ENCODE peak calls at places on chromosome 19, in nine cellular contexts. R, Z, S, B, Y, E, C, D and G are unnamed samples.

GRCh38 chr19:4693471-4694121 is 23.5 kb upstream of the MYDGF start:
- DNase-seq in C (no peak), D (no peak), Z (no peak), S (no peak), Y (no peak), E (no peak), B (no peak), R (no peak), G (no peak)

GRCh38 chr19:28705008-28705407 is 507.9 kb downstream of the UQCRFS1 start:
- DNase-seq in Y (no peak), D (peak), S (no peak), B (no peak), C (no peak), E (no peak), R (peak), Z (peak), G (peak)

GRCh38 chr19:2775556-2776430 is 7.3 kb downstream of the SGTA start:
- DNase-seq in B (no peak), R (peak), S (peak), Y (peak), C (peak), D (peak), E (peak), Z (no peak), G (no peak)

GRCh38 chr19:4220188-4220587 is 9.1 kb upstream of the EBI3 start:
- DNase-seq in S (no peak), D (no peak), C (no peak), Z (no peak), Y (no peak), B (no peak), R (no peak), E (no peak), G (no peak)

GRCh38 chr19:812819-813358 is 8.9 kb downstream of the PLPPR3 start:
- DNase-seq in B (no peak), Z (no peak), Y (no peak), R (no peak), S (no peak), E (no peak), C (no peak), D (no peak), G (no peak)

GRCh38 chr19:16222806-16223205 is 25.1 kb downstream of the AP1M1 start:
- DNase-seq in C (no peak), B (no peak), S (no peak), D (peak), E (no peak), Z (no peak), Y (no peak), R (no peak), G (peak)

GRCh38 chr19:1825909-1826556 is 14.0 kb upstream of the ATP8B3 start:
- DNase-seq in R (peak), C (peak), Z (peak), S (peak), B (peak), Y (peak), E (peak), D (peak), G (peak)

GRCh38 chr19:17721821-17722220 is 2.5 kb downstream of the MAP1S start:
- DNase-seq in C (peak), S (no peak), Z (no peak), B (no peak), R (no peak), D (peak), Y (peak), E (peak), G (no peak)

GRCh38 chr19:42255766-42256750 is 1.1 kb upstream of the ERF start:
- DNase-seq in R (no peak), D (peak), S (no peak), E (peak), Y (no peak), Z (peak), B (no peak), C (no peak), G (no peak)

GRCh38 chr19:574658-575526 is 2.5 kb downstream of the BSG start:
- DNase-seq in Z (peak), E (peak), Y (no peak), B (no peak), R (peak), S (no peak), D (peak), C (peak), G (no peak)

GRCh38 chr19:47230122-47230920 is 678 bp downstream of the BBC3 start:
- DNase-seq in D (peak), Z (peak), S (peak), Y (peak), C (peak), E (peak), R (peak), B (no peak), G (no peak)

GRCh38 chr19:14530505-14530904 is 1.1 kb downstream of the TECR start:
- DNase-seq in E (no peak), D (no peak), S (no peak), R (no peak), B (no peak), C (no peak), Z (no peak), Y (no peak), G (no peak)

GRCh38 chr19:39411832-39412099 is 703 bp upstream of the PLEKHG2 start:
- DNase-seq in C (peak), B (peak), R (peak), E (peak), Z (peak), S (peak), D (peak), Y (peak), G (peak)

GRCh38 chr19:15864824-15865223 is 33.0 kb downstream of the CYP4F2 start:
- DNase-seq in B (no peak), Z (no peak), D (no peak), Y (no peak), C (no peak), S (no peak), E (no peak), R (no peak), G (no peak)

GRCh38 chr19:13849991-13850909 is 26.7 kb upstream of the NANOS3 start:
- DNase-seq in S (peak), C (peak), R (no peak), Z (peak), B (peak), Y (peak), E (peak), D (peak), G (no peak)

GRCh38 chr19:9709305-9709704 is 34.4 kb upstream of the ZNF562 start:
- DNase-seq in D (no peak), Y (no peak), R (no peak), S (peak), C (no peak), B (no peak), E (no peak), Z (no peak), G (no peak)

GRCh38 chr19:46537136-46538097 is 41.8 kb upstream of the PNMA8B start:
- DNase-seq in E (no peak), D (peak), B (no peak), Z (peak), S (peak), Y (peak), C (peak), R (no peak), G (no peak)

GRCh38 chr19:55005684-55006488 is 32.2 kb downstream of the GP6 start:
- DNase-seq in E (no peak), Z (peak), Y (peak), R (peak), B (no peak), D (no peak), C (no peak), S (no peak), G (no peak)

GRCh38 chr19:16449330-16449961 is 22.3 kb downstream of the EPS15L1 start:
- DNase-seq in R (peak), E (no peak), Z (no peak), Y (no peak), B (no peak), C (no peak), S (no peak), D (peak), G (no peak)

GRCh38 chr19:16363133-16363851 is 38.7 kb downstream of the KLF2 start:
- DNase-seq in E (no peak), B (peak), S (peak), R (no peak), Z (no peak), D (no peak), C (peak), Y (peak), G (no peak)

GRCh38 chr19:29878973-29879654 is 62.9 kb upstream of the URI1 start:
- DNase-seq in Z (peak), C (no peak), D (peak), B (no peak), S (no peak), R (peak), Y (no peak), E (no peak), G (no peak)

GRCh38 chr19:18777725-18778389 is 13.2 kb downstream of the COMP start:
- DNase-seq in D (no peak), Y (no peak), B (no peak), S (no peak), Z (no peak), E (no peak), C (peak), R (no peak), G (no peak)

GRCh38 chr19:38389101-38389925 is 816 bp downstream of the SPRED3 start:
- DNase-seq in E (no peak), B (no peak), Y (no peak), S (no peak), Z (peak), R (peak), D (peak), C (no peak), G (peak)

GRCh38 chr19:41064974-41065569 is 23.2 kb upstream of the CYP2A13 start:
- DNase-seq in D (peak), S (no peak), Y (no peak), E (no peak), Z (peak), C (no peak), B (no peak), R (peak), G (no peak)

GRCh38 chr19:8340341-8341096 is 2.5 kb downstream of the KANK3 start:
- DNase-seq in B (no peak), C (no peak), E (peak), Z (peak), R (no peak), D (no peak), Y (no peak), S (peak), G (no peak)
- TF ChIP-seq CTCF in B (no peak), C (peak), E (peak), Z (peak), R (no peak), D (peak), Y (no peak), S (no peak), G (peak)

DNA sequence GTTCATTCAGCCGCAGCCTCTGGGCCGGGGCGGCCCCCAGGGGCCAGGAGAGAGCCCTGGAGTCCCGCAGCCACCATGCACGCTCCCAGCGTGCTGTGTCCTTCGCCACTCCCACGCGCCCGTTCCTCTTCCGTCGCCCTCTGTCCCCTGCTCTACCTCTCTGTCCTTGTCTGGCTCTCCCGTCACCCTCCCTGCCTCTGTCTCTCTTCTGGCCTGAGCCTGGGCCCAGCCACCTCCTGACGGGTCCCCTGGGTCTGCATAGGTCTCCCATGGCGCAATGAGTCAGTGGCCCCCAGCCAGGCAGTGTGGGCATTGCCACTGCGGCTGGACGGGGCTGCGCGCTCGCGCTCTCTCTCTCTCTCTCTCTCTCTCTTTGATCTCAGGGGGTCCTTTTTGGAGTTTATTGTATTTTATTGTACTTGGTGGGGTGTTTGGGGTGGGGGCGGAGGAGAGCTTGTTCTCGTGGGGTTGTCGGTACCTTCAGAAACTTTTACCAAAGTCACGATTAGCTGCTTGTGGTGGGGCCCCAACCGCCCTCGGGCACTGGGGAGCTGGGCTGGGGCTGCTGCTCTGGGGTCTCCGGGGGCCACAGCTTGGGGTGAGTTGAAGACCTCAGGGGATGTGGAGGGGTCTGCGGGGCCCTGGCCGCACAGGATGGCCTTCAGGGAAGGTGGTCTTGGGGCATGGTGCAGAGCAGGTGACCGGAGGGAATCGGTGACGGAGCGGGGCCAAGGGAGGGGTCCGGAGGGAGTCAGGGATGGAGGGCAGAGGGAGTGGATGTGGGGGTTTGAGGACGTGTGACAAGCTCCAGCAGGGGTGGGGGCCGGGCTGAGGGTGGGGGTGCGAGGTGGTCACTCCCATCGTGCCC is 1.7 kb upstream of the TGFBR3L start:
- DNase-seq in E (no peak), R (no peak), B (no peak), S (no peak), D (no peak), Y (no peak), Z (no peak), C (peak), G (no peak)
- H3K4me3 ChIP-seq in E (no peak), R (no peak), B (no peak), S (no peak), D (no peak), Y (no peak), Z (no peak), C (no peak), G (no peak)

DNA sequence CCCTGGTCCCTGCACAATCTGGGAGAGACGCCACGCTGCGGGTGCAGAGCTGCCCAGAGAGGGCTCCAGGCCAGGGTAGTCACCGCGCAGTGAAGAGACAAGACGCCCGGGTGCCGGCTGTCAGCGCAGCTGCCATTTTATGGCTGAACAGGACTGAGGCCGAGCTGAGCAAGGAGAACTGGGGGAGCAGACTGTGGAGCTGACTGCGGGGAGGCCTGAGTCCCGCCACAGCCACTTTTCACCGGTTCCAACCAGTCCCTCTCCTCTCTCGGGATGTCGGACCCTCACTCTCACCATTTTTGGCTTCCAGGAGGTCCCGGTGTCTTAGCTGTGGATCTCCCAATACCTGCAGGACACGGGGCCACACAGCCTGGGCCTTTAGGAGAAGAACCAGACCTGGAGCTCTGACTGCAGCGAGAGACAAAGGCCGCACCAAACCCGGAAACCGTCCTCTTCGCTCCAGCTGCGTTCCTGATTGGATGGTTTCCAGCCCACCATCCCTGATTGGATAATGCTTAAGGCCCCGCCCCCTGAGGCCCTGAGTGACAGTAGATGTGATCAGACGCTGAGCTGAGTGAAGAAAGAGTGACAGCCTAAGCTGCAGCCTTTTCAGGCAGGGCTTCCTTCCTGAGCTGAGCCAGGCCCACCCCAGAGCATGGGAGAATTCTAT is at the start of gene ZNF626:
- DNase-seq in R (peak), B (peak), E (peak), Z (peak), S (peak), Y (peak), C (peak), D (peak), G (peak)
- H3K27ac ChIP-seq in R (peak), B (peak), E (peak), Z (peak), S (peak), Y (peak), C (peak), D (peak), G (peak)

DNA sequence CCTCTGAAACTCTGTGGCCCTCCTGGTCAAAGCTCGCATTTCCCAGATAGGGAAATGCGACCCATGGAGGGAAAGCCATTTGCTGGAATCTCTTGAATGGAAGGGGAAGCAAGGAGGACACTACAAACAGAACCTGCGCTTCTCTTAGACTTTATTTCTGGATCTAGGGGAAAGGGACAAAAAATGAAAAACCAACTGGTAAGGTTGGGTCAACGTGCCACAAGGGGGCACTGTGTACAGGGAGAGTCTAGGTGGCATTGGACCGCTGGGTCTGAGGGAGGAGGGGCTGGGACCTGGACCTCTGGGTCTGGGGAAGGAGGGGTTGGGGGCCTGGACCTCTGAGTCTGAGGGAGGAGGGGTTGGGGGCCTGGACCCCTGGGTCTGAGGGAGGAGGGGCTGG is 5.0 kb downstream of the KLK4 start:
- DNase-seq in S (peak), D (no peak), Z (peak), R (no peak), E (no peak), C (no peak), Y (no peak), B (peak), G (no peak)
- TF ChIP-seq CTCF in S (no peak), D (peak), Z (peak), R (peak), E (peak), C (no peak), Y (no peak), B (peak), G (peak)

DNA sequence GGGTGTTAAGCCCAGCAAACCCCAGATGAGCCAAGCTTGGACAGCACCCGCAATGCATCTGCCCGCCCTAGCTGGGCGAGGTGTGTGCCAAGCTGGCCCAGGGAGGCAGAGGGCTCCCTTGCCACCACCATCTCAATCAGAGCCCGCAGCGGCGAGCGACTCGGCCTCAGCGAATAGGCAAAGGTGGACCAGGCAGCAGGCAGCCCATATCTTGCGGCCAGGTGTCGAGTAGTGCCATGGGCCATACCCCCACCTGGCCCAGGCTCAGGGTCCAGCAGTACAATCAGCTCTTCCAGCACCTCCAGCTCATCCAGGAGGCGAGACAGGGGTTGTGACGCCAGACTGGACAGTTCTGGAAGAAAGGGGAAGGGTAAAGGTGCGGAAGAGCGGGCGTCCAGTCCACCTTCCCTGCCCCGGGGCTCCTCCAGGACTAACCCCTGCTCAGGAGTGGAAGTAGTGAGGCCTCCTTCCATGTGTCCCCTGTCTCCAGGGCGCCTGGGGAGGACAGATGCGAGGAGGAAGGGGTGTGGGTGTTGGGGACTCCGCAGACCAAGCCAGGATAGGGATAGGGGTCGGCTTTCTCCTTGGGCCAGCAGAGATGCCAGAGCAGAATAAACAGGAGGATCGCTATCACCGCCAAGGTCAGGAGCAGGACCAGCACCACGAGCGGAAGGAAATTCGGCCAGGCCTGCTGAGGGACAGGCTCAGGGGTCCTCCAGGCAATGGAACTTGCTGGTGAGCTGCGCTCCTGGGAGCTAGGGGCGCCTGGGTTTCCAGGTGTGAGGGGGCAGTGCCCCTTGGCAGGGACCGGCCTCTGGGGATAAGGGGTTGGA is 2.8 kb downstream of the IGFLR1 start:
- DNase-seq in E (no peak), D (no peak), B (no peak), Z (no peak), Y (no peak), S (no peak), C (peak), R (no peak), G (no peak)
- H3K4me3 ChIP-seq in E (peak), D (no peak), B (peak), Z (peak), Y (no peak), S (peak), C (peak), R (peak), G (peak)

DNA sequence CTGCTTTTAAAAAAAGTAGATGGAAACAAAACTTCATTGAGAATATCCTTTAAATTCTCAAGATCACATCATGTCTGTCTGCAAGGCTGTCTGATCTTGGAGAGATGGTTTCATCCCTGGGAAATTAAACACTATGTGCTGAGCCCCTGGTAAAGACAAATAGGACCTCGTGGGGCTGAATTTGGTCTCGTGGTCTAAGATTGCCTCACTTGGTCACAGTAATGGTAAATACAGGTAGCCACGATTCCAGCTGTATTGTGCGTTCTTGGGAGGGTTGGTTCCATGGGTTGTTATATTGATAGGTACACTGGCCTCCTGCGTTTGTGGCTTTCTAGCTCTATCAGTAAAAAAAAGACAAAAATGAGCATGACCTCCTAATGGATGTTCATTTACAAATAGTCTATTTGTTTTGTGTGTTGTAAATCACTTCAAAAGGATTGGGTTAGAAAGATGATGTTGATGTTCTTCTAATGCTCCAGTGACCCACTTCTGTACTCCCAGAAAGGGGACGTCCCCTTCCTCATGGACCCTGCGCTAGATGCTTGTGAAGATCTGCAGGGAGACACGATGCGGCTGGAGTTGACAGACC is 1.7 kb downstream of the CEBPG start:
- DNase-seq in Y (no peak), C (no peak), Z (no peak), D (no peak), E (no peak), S (no peak), B (no peak), R (no peak), G (no peak)
- H3K27ac ChIP-seq in Y (peak), C (no peak), Z (no peak), D (no peak), E (no peak), S (peak), B (no peak), R (no peak), G (no peak)

GRCh38 chr19:5967994-5968430 is 9.9 kb downstream of the RANBP3 start:
- DNase-seq in R (peak), E (peak), Y (peak), S (peak), B (peak), Z (peak), C (no peak), D (peak), G (peak)
- TF ChIP-seq CTCF in R (peak), E (peak), Y (peak), S (peak), B (peak), Z (peak), C (peak), D (peak), G (peak)

GRCh38 chr19:48696353-48697010 is 711 bp downstream of the FUT2 start:
- DNase-seq in C (no peak), Z (peak), Y (no peak), D (no peak), R (no peak), S (peak), E (no peak), B (no peak), G (no peak)
- H3K4me3 ChIP-seq in C (no peak), Z (peak), Y (peak), D (no peak), R (peak), S (peak), E (peak), B (no peak), G (no peak)

GRCh38 chr19:57382806-57383488 is 6.7 kb upstream of the ZNF548 start:
- DNase-seq in D (peak), E (no peak), S (no peak), C (no peak), B (no peak), R (no peak), Y (no peak), Z (no peak), G (no peak)
- H3K27ac ChIP-seq in D (no peak), E (no peak), S (no peak), C (no peak), B (no peak), R (no peak), Y (no peak), Z (no peak), G (no peak)